ENCODE peak calls at places on chromosomes 16 and 17, in four cellular contexts. T is stimulated activated CD4-positive, alpha-beta T cell treated with anti-CD3 and anti-CD28 coated beads, Interleukin-4, amount 100 ng/mL, for 48 hours; U is RKO; J is heart left ventricle. V is an unnamed sample.

GRCh38 chr16:4025428-4025827 is 90.8 kb downstream of the ADCY9 start:
- DNase-seq in J (no peak), U (no peak), T (no peak), V (no peak)

GRCh38 chr16:85566502-85567100 is 46.5 kb upstream of the GSE1 start:
- DNase-seq in T (no peak), J (no peak), U (no peak), V (no peak)

GRCh38 chr17:6439951-6440350 is 4.3 kb upstream of the PIMREG start:
- DNase-seq in U (no peak), T (no peak), J (no peak), V (no peak)

GRCh38 chr17:50203589-50204345 is 2.3 kb upstream of the COL1A1 start:
- DNase-seq in J (peak), T (no peak), U (no peak), V (no peak)

GRCh38 chr16:87686697-87687570 is 78.9 kb downstream of the KLHDC4 start:
- DNase-seq in J (no peak), T (no peak), U (no peak), V (no peak)

GRCh38 chr16:12123462-12123861 is 146.9 kb downstream of the SNX29 start:
- DNase-seq in J (no peak), T (no peak), U (no peak), V (no peak)

GRCh38 chr16:85171809-85172464 is 59.7 kb upstream of the CIBAR2 start:
- DNase-seq in T (no peak), J (no peak), U (peak), V (no peak)

GRCh38 chr16:67404740-67405226 is 11.5 kb upstream of the TPPP3 start:
- DNase-seq in U (no peak), J (no peak), T (no peak), V (no peak)

GRCh38 chr17:4607261-4607731 is 23.0 kb downstream of the SMTNL2 start:
- DNase-seq in J (no peak), U (no peak), T (no peak), V (no peak)

GRCh38 chr16:11251525-11252481 is 4.2 kb downstream of the SOCS1 start:
- DNase-seq in J (no peak), U (no peak), T (peak), V (peak)

GRCh38 chr17:60393840-60394529 is 2.1 kb upstream of the USP32 start:
- DNase-seq in T (no peak), U (no peak), J (no peak), V (no peak)

GRCh38 chr17:4506892-4507291 is 8.2 kb downstream of the SPNS2 start:
- DNase-seq in J (no peak), U (no peak), T (no peak), V (no peak)

GRCh38 chr17:38510424-38511125 is 82.3 kb downstream of the ARHGAP23 start:
- DNase-seq in T (no peak), U (no peak), J (no peak), V (no peak)

GRCh38 chr17:81207610-81208581 is 14.9 kb downstream of the CEP131 start:
- DNase-seq in U (no peak), J (no peak), T (no peak), V (no peak)

GRCh38 chr16:11242658-11243057 is 13.3 kb downstream of the SOCS1 start:
- DNase-seq in U (no peak), T (no peak), J (no peak), V (no peak)

GRCh38 chr16:50613281-50613991 is 65.2 kb downstream of the NKD1 start:
- DNase-seq in J (peak), U (no peak), T (no peak), V (no peak)

GRCh38 chr16:72271841-72272240 is 99.9 kb upstream of the PMFBP1 start:
- DNase-seq in U (no peak), T (no peak), J (no peak), V (no peak)

GRCh38 chr16:46731691-46732555 is 16.2 kb downstream of the MYLK3 start:
- DNase-seq in J (peak), T (no peak), U (no peak), V (no peak)

GRCh38 chr17:75152971-75153853 is 1.1 kb downstream of the JPT1 start:
- DNase-seq in J (peak), U (peak), T (no peak), V (no peak)

GRCh38 chr17:41523225-41523593 is 4.5 kb upstream of the KRT15 start:
- DNase-seq in T (no peak), J (no peak), U (no peak), V (no peak)

GRCh38 chr17:48631693-48632578 is 5.8 kb upstream of the HOXB9 start:
- DNase-seq in J (no peak), T (no peak), U (no peak), V (no peak)

GRCh38 chr17:13525876-13526275 is 75.9 kb downstream of the HS3ST3A1 start:
- DNase-seq in U (no peak), T (no peak), J (no peak), V (no peak)

GRCh38 chr16:23857256-23857891 is 21.6 kb downstream of the PRKCB start:
- DNase-seq in J (no peak), U (no peak), T (no peak), V (no peak)

GRCh38 chr17:29686998-29687397 is 64.3 kb upstream of the CORO6 start:
- DNase-seq in J (no peak), T (no peak), U (no peak), V (no peak)

GRCh38 chr17:43367588-43368242 is 31.1 kb upstream of the ARL4D start:
- DNase-seq in U (peak), J (no peak), T (peak), V (peak)

GRCh38 chr17:9195961-9196668 is 174.8 kb downstream of the NTN1 start:
- DNase-seq in U (no peak), J (no peak), T (no peak), V (no peak)

GRCh38 chr16:12095275-12096161 is 119.0 kb downstream of the SNX29 start:
- DNase-seq in J (peak), T (peak), U (peak), V (peak)

GRCh38 chr17:44223574-44224046 is 4.1 kb upstream of the UBTF start:
- DNase-seq in U (no peak), T (no peak), J (peak), V (no peak)

GRCh38 chr16:23905027-23905426 is 69.2 kb downstream of the PRKCB start:
- DNase-seq in T (no peak), J (no peak), U (peak), V (no peak)

GRCh38 chr17:30495586-30495985 is 18.4 kb downstream of the GOSR1 start:
- DNase-seq in U (no peak), T (no peak), J (no peak), V (no peak)

GRCh38 chr17:43169561-43170139 is 1.4 kb upstream of the NBR1 start:
- DNase-seq in T (peak), U (peak), J (peak), V (peak)

GRCh38 chr16:1390239-1390638 is 24.3 kb downstream of the UNKL start:
- DNase-seq in U (no peak), T (no peak), J (no peak), V (no peak)

GRCh38 chr17:16273499-16273898 is 56.5 kb downstream of the PIGL start:
- DNase-seq in J (no peak), U (peak), T (no peak), V (no peak)

GRCh38 chr17:64373722-64374121 is 16.9 kb downstream of the PECAM1 start:
- DNase-seq in J (no peak), U (no peak), T (no peak), V (no peak)

GRCh38 chr17:37743875-37744632 is 805 bp downstream of the HNF1B start:
- DNase-seq in J (no peak), T (no peak), U (no peak), V (no peak)

V was measured in stimulated activated effector memory CD8-positive, alpha-beta T cell treated with anti-CD3 and anti-CD28 coated beads, Interleukin-12 subunit alpha, Interleukin-12 subunit beta, amount 100 ng/mL, for 72 hours.